ENCODE peak calls at places on chromosomes 16 and 17, in four cellular contexts. E, A, H and X are unnamed samples.

GRCh38 chr16:73399486-73399885 is 351.6 kb upstream of the ZFHX3 start:
- DNase-seq in E (no peak), A (no peak), H (no peak), X (no peak)

GRCh38 chr16:24525970-24526559 is 13.3 kb upstream of the RBBP6 start:
- DNase-seq in A (no peak), E (no peak), H (no peak), X (no peak)

GRCh38 chr17:61499632-61500031 is 47.4 kb downstream of the TBX4 start:
- DNase-seq in A (no peak), E (no peak), H (no peak), X (no peak)

GRCh38 chr16:28130099-28131088 is 66.9 kb upstream of the GSG1L start:
- DNase-seq in A (peak; percentile 12), E (no peak), H (no peak), X (no peak)

GRCh38 chr17:52892334-52892733 is 733.8 kb upstream of the CA10 start:
- DNase-seq in E (no peak), H (no peak), A (no peak), X (no peak)

GRCh38 chr17:56292010-56292409 is 138.7 kb downstream of the ANKFN1 start:
- DNase-seq in H (no peak), E (no peak), A (peak; percentile 83), X (no peak)

GRCh38 chr16:67342616-67343015 is 16.0 kb downstream of the LRRC36 start:
- DNase-seq in A (no peak), H (no peak), E (no peak), X (no peak)

GRCh38 chr17:41975099-41976083 is 8.8 kb downstream of the CNP start:
- DNase-seq in A (peak; percentile 53), H (no peak), E (no peak), X (no peak)

GRCh38 chr16:17467923-17468540 is 2.7 kb downstream of the XYLT1 start:
- DNase-seq in H (peak; percentile 77), E (peak; percentile 70), A (peak; percentile 77), X (peak; percentile 71)

GRCh38 chr17:50863221-50863843 is 2.8 kb downstream of the TOB1 start:
- DNase-seq in A (peak; percentile 35), H (peak; percentile 65), E (peak; percentile 58), X (peak; percentile 53)

GRCh38 chr17:56795510-56795909 is 38.2 kb downstream of the C17orf67 start:
- DNase-seq in H (no peak), E (no peak), A (no peak), X (no peak)

GRCh38 chr17:7883781-7884386 is 4.7 kb upstream of the CHD3 start:
- DNase-seq in H (no peak), A (peak; percentile 41), E (no peak), X (no peak)

GRCh38 chr16:75931043-75931442 is 204.8 kb upstream of the CPHXL start:
- DNase-seq in A (peak; percentile 86), H (no peak), E (no peak), X (no peak)

GRCh38 chr16:50467559-50467942 is 80.6 kb upstream of the NKD1 start:
- DNase-seq in H (no peak), E (no peak), A (no peak), X (no peak)

GRCh38 chr16:88655733-88656281 is 5.0 kb upstream of the CYBA start:
- DNase-seq in E (no peak), H (no peak), A (no peak), X (no peak)
- TF ChIP-seq CTCF in E (no peak), H (no peak), A (no peak), X (no peak)

GRCh38 chr16:88886915-88887521 is 20.6 kb upstream of the PABPN1L start:
- DNase-seq in A (no peak), E (peak; percentile 42), H (no peak), X (no peak)
- TF ChIP-seq CTCF in A (no peak), E (no peak), H (no peak), X (no peak)

DNA sequence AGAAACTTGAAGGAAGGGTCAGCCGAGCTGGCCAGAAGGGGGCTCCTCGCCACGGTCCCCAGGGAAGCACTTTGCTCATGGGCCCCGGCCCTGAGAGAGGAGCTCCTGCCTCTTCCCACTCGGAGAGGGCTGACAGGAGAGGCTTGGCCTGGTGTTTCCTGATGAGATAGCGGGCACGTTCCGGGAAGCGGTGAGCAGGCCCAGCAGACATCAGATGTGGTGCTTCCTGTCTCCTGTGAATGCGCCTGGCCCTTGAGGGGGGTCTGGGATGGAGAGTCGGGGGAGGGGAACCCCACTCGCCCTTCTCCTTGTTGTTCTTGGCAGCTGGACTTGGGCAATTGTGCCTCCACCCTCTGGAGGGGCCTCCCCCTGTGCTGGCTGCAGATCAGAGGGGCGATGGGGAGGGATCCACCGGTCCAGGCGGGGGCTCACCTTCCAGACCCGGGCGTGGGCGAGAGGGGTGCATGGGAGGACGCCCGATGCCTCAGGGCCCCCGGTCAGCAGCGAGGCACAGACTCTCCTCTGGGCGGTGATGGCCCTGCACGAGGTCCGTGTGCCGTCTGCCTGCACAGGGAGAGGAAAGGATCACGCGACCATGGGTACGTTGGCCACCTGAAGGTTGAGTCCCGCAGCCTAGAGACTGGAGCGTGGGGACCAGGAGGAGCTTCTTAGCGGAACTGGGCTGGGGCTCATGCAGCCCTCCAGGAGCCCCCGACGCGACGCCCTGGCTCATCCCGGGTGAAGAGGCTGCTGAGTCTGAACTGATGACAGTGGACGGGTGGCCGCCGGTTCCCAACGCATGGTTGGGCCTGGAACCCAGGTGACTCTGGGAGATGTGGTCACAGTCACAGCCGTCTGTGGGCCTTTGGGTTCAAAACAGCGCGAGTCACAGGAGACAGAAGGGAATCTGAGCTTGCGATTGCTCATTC is 25.4 kb downstream of the METRNL start:
- DNase-seq in E (no peak), A (no peak), H (no peak), X (no peak)
- TF ChIP-seq CTCF in E (no peak), A (no peak), H (no peak), X (no peak)

DNA sequence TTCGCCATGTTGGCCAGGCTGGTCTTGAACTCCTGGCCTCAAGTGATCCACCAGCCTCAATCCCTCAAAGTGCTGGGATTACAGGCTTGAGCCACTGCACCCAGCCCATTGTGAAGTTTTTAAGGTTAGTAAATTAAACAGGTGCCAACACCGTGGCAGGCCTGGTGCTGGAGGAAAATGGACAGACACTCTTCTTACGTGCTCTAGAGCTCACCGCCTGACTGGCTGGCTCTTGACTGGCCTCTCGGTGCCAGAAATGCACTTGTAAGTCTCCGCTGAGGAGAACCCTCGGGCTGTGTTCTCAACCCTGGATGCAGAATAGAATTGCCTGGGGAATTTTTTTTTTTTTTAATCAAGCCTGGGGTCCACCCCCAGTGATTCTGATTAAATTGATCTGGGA is 10.3 kb upstream of the HAS3 start:
- DNase-seq in H (no peak), A (no peak), E (peak; percentile 76), X (no peak)
- TF ChIP-seq CTCF in H (no peak), A (no peak), E (no peak), X (no peak)

DNA sequence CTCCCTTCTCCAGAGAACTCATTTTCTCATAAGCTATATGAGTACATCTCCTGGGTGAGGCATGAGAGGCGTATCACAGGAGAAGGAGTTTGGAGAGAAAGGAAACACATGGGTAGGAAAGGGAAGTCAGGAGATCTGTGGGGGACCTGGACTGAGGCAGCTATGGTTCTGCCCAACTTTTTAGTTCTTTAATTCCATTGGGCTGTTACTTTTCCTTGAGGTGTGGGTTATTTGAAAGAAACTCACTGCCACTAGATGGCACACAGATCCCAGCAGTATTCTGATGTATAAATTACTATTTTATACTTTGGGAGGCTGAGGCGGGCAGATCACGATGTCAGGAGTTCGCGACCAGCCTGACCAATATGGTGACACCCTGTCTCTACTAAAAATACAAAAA is 63.6 kb downstream of the NUP93 start:
- DNase-seq in H (no peak), E (no peak), A (peak; percentile 53), X (no peak)
- TF ChIP-seq CTCF in H (no peak), E (no peak), A (peak; percentile 60), X (peak; percentile 60)

DNA sequence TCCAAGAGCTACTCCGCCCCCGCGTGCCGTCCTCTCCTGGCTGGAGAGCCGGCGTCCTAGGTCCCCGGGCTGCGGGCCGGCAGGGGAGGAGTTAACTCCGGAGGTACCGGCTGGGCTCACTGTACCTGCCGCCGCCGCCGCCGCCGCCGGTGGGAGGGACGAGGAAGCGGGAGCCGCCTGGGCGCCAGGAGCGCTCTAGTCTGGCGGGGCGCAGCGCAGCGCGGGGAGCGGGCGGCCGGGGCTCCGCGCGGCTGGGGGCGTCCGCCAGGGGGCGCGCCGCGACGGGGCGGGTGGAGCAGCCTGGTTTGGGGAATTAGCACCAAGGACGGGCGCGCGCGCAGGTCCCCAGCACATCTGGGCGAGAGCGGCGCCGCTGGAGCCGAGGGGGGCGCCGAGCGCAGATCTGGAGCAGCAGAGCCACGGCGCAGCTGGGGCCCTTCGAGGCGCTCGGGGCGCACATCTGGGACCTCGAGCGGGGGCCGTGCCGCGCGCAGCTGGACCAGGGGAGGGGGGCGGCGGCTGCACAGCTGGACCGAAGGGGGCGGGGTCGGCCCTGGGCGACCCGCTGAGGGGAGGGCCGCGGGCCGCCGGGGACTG is at the start of gene NXPH3:
- DNase-seq in H (peak; percentile 87), A (no peak), E (peak; percentile 65), X (peak; percentile 58)
- TF ChIP-seq CTCF in H (peak; percentile 72), A (peak; percentile 36), E (peak; percentile 44), X (peak; percentile 76)

DNA sequence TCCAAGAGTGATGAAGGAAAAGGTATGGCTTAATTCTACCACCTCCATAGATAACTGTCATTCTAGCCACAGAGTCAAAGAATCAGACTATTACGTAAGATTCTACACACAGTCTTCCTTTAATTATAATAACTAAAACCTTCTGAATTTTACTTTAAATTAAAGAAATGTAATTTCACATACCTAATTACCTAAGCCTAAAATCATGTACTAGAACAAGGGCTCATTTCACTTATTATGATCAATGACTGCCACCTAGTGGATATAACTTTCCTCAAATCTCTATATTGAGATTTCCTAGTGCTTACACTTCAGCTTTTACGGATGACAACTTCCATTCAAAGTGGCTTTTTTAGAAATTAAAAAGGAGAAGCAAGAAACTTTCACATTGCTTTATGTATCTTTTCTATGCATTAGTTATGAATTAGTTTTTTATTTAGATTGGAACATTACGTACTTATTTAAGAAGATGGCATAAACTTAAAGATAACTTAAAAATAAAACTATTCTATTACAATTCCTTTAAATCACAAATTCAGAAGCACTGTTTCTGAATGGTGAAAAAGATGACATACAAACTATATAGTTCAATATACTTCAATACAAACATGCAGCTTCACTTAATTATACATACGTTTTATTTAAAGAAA is 18.2 kb upstream of the ABCA10 start:
- DNase-seq in H (no peak), E (no peak), A (peak; percentile 66), X (no peak)
- TF ChIP-seq CTCF in H (peak; percentile 23), E (peak; percentile 49), A (peak; percentile 48), X (peak; percentile 86)

GRCh38 chr17:77437017-77437416 is 296.2 kb downstream of the SEC14L1 start:
- DNase-seq in A (peak; percentile 78), H (no peak), E (no peak), X (no peak)
- TF ChIP-seq CTCF in A (no peak), H (no peak), E (no peak), X (no peak)

DNA sequence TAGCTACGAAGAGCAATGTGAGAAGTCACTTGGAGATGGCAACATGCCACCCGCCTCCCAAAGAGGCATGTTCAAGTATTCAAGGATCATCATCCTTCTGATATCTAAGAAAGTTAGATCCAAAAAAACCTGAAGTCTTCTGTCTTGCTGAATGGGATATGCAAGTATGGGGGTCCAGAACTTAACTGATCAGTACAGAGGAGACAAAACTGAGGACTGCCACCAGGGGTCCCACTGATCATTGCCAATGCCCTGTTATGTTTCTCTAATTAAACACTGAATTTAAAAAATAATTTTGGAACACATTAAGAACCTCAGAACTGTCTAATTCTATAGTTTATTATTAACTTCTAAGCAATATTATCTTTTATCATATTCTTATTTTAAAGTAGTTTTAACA is 99.7 kb downstream of the CDH8 start:
- DNase-seq in E (no peak), A (no peak), H (peak; percentile 40), X (no peak)
- TF ChIP-seq CTCF in E (no peak), A (peak; percentile 36), H (peak; percentile 51), X (peak; percentile 65)

GRCh38 chr16:55494994-55495421 is 13.9 kb upstream of the LPCAT2 start:
- DNase-seq in H (no peak), A (peak; percentile 91), E (no peak), X (no peak)
- TF ChIP-seq CTCF in H (no peak), A (peak; percentile 47), E (no peak), X (no peak)